ENCODE peak calls at places on chromosomes 6 and 20, in ten cellular contexts. Y is cardiac fibroblast, P is endodermal cell, O is adipocyte, H is cardiac muscle cell, G is ovary, M is stomach, W is heart right ventricle, T is adrenal gland, K is HL-60. I is an unnamed sample.
A peak's percentile ranks its signal among the peaks of the same experiment; 100 is the strongest.

GRCh38 chr20:16569218-16570153 is 3.8 kb downstream of the KIF16B start:
- DNase-seq in H (no peak), K (no peak), W (no peak), G (no peak), M (no peak), O (no peak), T (no peak), Y (no peak), P (no peak), I (no peak)

GRCh38 chr6:121755500-121755899 is 320.1 kb downstream of the GJA1 start:
- DNase-seq in Y (peak; percentile 33), K (no peak), O (peak; percentile 53), T (no peak), G (no peak), H (no peak), W (no peak), P (no peak), M (no peak), I (no peak)

GRCh38 chr6:67210450-67210849 is 1424.6 kb upstream of the ADGRB3 start:
- DNase-seq in M (no peak), T (no peak), K (no peak), H (no peak), G (no peak), P (no peak), Y (peak; percentile 55), O (peak; percentile 11), W (no peak), I (no peak)

GRCh38 chr6:31402324-31403282 is 792 bp upstream of the MICA start:
- DNase-seq in W (peak; percentile 24), O (peak; percentile 28), T (peak; percentile 57), K (no peak), H (no peak), P (no peak), G (no peak), M (peak; percentile 37), Y (peak; percentile 48), I (no peak)

GRCh38 chr6:14798594-14798982 is 447.3 kb upstream of the JARID2 start:
- DNase-seq in P (no peak), Y (no peak), O (no peak), T (no peak), K (no peak), H (no peak), G (no peak), W (no peak), M (no peak), I (no peak)

GRCh38 chr6:44271406-44271723 is 1.1 kb downstream of the TMEM151B start:
- DNase-seq in P (no peak), Y (no peak), O (no peak), T (no peak), G (no peak), W (no peak), H (no peak), M (no peak), K (no peak), I (no peak)

GRCh38 chr6:107386340-107386739 is 73.0 kb downstream of the PDSS2 start:
- DNase-seq in T (no peak), P (no peak), K (no peak), H (no peak), Y (peak; percentile 51), O (peak; percentile 48), G (no peak), W (no peak), M (no peak), I (no peak)

GRCh38 chr6:4256969-4257368 is 121.6 kb upstream of the ECI2 start:
- DNase-seq in O (no peak), H (peak; percentile 23), G (no peak), T (no peak), W (no peak), Y (peak; percentile 39), K (no peak), P (no peak), M (no peak), I (no peak)

GRCh38 chr6:81534934-81535465 is 217.5 kb downstream of the TENT5A start:
- DNase-seq in G (no peak), H (no peak), M (no peak), T (no peak), K (no peak), W (no peak), O (no peak), P (no peak), Y (no peak), I (no peak)

GRCh38 chr6:49336514-49337131 is 126.4 kb downstream of the MMUT start:
- DNase-seq in W (no peak), O (no peak), T (no peak), Y (peak; percentile 54), M (peak; percentile 27), H (peak; percentile 3), G (no peak), K (peak; percentile 35), P (no peak), I (no peak)

DNA sequence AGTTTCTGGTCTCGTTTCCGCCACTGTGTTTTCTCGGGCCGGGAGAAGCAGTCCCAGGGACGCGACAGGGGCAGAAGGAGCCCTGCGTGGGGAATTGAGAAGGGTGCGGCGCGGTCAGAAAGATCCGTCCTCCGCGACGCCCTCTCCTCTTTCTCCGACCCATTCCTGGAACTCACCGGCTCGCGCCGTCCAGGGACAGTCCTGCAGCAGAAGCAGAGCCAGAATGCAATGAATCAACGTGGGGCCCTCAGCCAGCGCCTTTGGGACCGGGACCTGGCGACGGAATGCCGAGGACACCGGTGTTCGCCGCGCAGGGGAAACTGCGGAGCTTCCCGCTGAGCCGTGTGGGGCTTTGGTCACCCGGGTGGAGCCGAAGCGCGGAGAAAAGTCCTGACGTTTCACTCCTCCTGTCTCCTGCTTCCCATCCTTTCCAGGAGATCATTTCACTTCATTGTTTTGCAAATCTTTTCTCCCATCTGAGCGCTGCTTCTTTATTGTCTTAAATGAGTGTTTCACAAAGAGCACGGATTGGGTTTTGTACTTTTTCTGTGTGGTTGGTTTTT is 26.4 kb downstream of the ULBP1 start:
- DNase-seq in H (no peak), K (no peak), W (no peak), P (peak; percentile 66), G (no peak), O (peak; percentile 11), T (no peak), Y (no peak), M (no peak), I (no peak)
- H3K4me3 ChIP-seq in H (peak overlapping the region; percentile 18), K (no peak overlapping the region), W (peak overlapping the region; percentile 10), P (peak overlapping the region; percentile 74), G (no peak overlapping the region), O (peak overlapping the region; percentile 65), T (no peak overlapping the region), Y (no peak overlapping the region), M (peak overlapping the region; percentile 3), I (peak overlapping the region; percentile 76)

GRCh38 chr20:34989670-34990069 is 34.0 kb downstream of the MYH7B start:
- DNase-seq in K (no peak), O (no peak), H (no peak), T (peak; percentile 23), P (no peak), M (no peak), G (no peak), W (no peak), Y (no peak), I (no peak)

GRCh38 chr20:34992751-34993417 is 37.2 kb downstream of the MYH7B start:
- DNase-seq in W (no peak), M (no peak), O (no peak), G (no peak), Y (no peak), H (no peak), T (peak; percentile 21), P (no peak), K (no peak), I (no peak)

GRCh38 chr20:34990231-34990630 is 34.6 kb downstream of the MYH7B start:
- DNase-seq in Y (no peak), P (no peak), K (no peak), H (no peak), O (no peak), M (no peak), G (no peak), T (peak; percentile 20), W (no peak), I (no peak)

GRCh38 chr20:34989118-34989517 is 33.5 kb downstream of the MYH7B start:
- DNase-seq in Y (no peak), W (no peak), H (no peak), M (no peak), T (no peak), O (no peak), K (no peak), G (no peak), P (no peak), I (no peak)

GRCh38 chr20:34990661-34991214 is 35.1 kb downstream of the MYH7B start:
- DNase-seq in P (no peak), Y (no peak), G (no peak), O (no peak), K (no peak), W (no peak), M (no peak), T (peak; percentile 21), H (no peak), I (no peak)
- H3K4me3 ChIP-seq in P (no peak overlapping the region), Y (no peak overlapping the region), G (no peak overlapping the region), O (no peak overlapping the region), K (no peak overlapping the region), W (no peak overlapping the region), M (no peak overlapping the region), T (no peak overlapping the region), H (no peak overlapping the region), I (no peak overlapping the region)

DNA sequence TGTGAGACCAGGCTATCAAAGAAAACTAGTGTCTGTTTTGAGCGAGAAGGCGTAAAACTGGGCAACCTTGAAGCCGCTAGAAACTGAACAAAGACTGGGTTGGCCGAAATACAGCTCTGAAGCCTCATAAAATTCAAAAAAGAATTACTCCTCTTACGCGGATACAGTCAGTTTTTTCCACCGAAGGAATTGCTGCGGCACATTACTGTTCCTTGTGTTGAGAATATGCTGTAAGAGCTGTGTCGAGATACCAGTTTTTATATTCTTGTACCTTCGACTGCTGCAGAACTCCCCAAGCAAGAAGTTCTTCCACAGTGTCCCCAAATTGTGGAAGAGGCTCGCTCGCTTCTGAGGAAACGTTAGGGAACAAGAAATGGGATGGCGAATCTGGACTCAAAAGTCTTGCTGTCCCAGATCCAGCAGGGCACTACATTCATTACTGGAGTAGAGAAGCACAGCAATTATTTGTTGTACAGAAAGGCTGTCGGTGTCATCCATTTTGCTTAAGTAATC is 518 bp upstream of the COX7A2 start:
- DNase-seq in O (no peak), K (no peak), Y (no peak), G (no peak), P (peak; percentile 59), W (no peak), M (no peak), H (no peak), T (no peak), I (no peak)
- H3K4me3 ChIP-seq in O (peak overlapping the region; percentile 99), K (peak overlapping the region; percentile 30), Y (peak overlapping the region; percentile 42), G (peak overlapping the region; percentile 86), P (peak overlapping the region; percentile 99), W (peak overlapping the region; percentile 67), M (peak overlapping the region; percentile 71), H (peak overlapping the region; percentile 86), T (no peak overlapping the region), I (peak overlapping the region; percentile 82)

DNA sequence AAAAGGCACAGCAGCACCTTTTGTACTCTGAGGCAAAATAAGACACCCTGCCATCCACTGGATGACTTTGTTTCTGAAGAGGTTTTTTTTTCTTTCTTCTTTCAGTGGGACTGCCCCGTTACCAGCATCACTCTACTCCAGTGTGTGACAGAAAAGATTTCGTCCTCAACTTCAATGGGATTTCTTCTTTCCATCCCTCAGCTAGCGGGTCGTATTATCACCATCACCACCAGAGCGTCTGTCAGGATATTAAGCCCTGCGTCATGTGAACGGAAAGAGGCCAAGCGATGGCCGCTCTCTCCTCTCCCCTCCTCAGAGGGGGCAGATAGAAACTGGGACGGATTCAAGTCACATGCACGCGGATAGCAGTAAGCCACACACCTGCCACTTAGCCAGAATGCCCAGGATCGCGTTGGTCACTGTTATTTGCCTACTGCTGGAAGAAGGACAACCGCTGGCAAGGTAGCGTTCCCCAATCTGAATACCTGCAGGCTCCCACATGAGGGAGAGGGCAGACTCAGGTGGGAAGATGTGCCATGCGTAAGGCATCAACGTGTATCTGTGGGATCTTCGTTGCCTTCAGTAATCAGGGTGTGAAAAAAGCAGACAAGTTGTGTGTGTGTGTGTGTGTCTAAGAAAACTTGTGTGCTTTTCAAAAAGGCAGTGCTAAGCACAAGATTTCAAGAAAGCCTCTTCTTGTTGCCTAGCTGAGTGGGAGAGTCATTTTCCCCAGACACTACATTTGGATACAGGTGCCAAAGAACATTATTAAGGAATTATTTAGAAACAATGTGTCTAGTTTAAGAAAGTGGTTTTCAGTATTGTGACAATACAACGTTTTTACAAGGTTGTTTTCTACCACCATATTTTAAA is 5.5 kb downstream of the FOXF2 start:
- DNase-seq in H (no peak), O (no peak), T (no peak), M (no peak), W (no peak), K (no peak), P (peak; percentile 47), G (no peak), Y (no peak), I (no peak)
- H3K4me3 ChIP-seq in H (no peak overlapping the region), O (no peak overlapping the region), T (no peak overlapping the region), M (peak overlapping the region; percentile 61), W (no peak overlapping the region), K (no peak overlapping the region), P (no peak overlapping the region), G (no peak overlapping the region), Y (no peak overlapping the region), I (no peak overlapping the region)

I was measured in SK-N-MC.